ENCODE peak calls at places on chromosomes 3 and 15, in five cellular contexts. D is body of pancreas; P is CD8-positive, alpha-beta T cell; T is Panc1; X is CD8-positive, alpha-beta memory T cell. I is an unnamed sample.

GRCh38 chr15:63388511-63388910 is 6.9 kb upstream of the CA12 start:
- DNase-seq in P (no peak), D (no peak), X (no peak), T (no peak), I (no peak)

GRCh38 chr15:90402806-90403205 is 14.8 kb downstream of the IQGAP1 start:
- DNase-seq in P (no peak), T (no peak), D (no peak), X (no peak), I (no peak)

GRCh38 chr3:116607205-116607604 is 102.4 kb upstream of the TUSC7 start:
- DNase-seq in X (no peak), D (no peak), P (no peak), T (no peak), I (no peak)

GRCh38 chr3:193944161-193944884 is 191.6 kb upstream of the HES1 start:
- DNase-seq in P (no peak), D (no peak), X (no peak), T (no peak), I (no peak)

GRCh38 chr15:91032919-91033803 is 10.8 kb upstream of the VPS33B start:
- DNase-seq in T (no peak), P (peak; percentile 59), D (peak; percentile 98), X (peak; percentile 25), I (peak; percentile 31)

GRCh38 chr3:65855370-65856100 is 183.2 kb downstream of the MAGI1 start:
- DNase-seq in X (no peak), D (no peak), T (no peak), P (no peak), I (no peak)

GRCh38 chr3:11544413-11545181 is 99.1 kb downstream of the VGLL4 start:
- DNase-seq in T (no peak), P (no peak), X (no peak), D (no peak), I (no peak)

GRCh38 chr15:40055576-40056293 is 16.8 kb upstream of the SRP14 start:
- DNase-seq in D (peak; percentile 86), X (no peak), T (no peak), P (no peak), I (no peak)

GRCh38 chr3:148131990-148132638 is 565.6 kb upstream of the AGTR1 start:
- DNase-seq in P (no peak), T (no peak), D (no peak), X (no peak), I (no peak)

GRCh38 chr15:85454403-85454802 is 74.0 kb downstream of the AKAP13 start:
- DNase-seq in P (no peak), D (no peak), T (no peak), X (no peak), I (no peak)

GRCh38 chr3:12719984-12720656 is 38.9 kb downstream of the TMEM40 start:
- DNase-seq in T (peak; percentile 57), D (peak; percentile 86), P (peak; percentile 68), X (peak; percentile 73), I (peak; percentile 51)

GRCh38 chr3:197809356-197810020 is 18.4 kb downstream of the LRCH3 start:
- DNase-seq in D (no peak), T (no peak), X (no peak), P (no peak), I (no peak)

GRCh38 chr3:177629276-177629675 is 432.0 kb upstream of the TBL1XR1 start:
- DNase-seq in P (no peak), X (no peak), T (no peak), D (no peak), I (no peak)

DNA sequence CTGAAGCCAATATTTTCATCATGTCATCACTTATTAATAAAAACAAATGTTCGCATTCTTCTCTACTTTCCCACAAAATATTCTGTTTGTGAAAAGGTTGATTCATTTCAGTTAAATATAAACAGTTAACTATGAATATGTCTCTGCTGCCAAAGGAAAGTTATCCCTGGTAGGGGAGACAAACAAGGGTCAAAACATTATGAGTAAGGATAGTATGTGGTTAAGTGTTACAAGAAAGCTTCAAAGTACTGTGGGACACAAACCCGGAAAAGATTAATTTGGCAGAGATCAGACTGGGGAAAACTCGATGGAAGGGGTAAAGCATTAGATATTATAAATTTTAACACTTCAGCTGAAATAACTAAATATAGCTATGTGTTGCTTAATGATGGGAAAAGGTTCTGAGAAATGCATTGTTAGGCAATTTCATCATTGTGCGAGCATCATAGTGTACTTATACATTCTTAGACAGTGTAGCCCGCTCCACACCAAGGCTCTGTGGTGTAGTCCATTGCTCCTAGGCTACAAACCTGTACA is 436.5 kb upstream of the TBL1XR1 start:
- DNase-seq in T (no peak), P (no peak), D (no peak), X (no peak), I (no peak)
- H3K9me3 ChIP-seq in T (no peaks in the 10 kb centered on the region), P (no peaks in the 10 kb centered on the region), D (no peaks in the 10 kb centered on the region), X (no peaks in the 10 kb centered on the region), I (no peaks in the 10 kb centered on the region)

GRCh38 chr3:25252291-25252690 is 175.8 kb upstream of the RARB start:
- DNase-seq in X (no peak), P (no peak), D (no peak), T (no peak), I (no peak)
- H3K9me3 ChIP-seq in X (no peaks in the 10 kb centered on the region), P (peaks cover 3% of the 10 kb centered on the region), D (no peaks in the 10 kb centered on the region), T (no peaks in the 10 kb centered on the region), I (no peaks in the 10 kb centered on the region)

GRCh38 chr15:25052191-25052999 is 97.6 kb downstream of the SNRPN start:
- DNase-seq in T (no peak), X (no peak), P (no peak), D (no peak), I (no peak)
- H3K9me3 ChIP-seq in T (peaks cover 75% of the 10 kb centered on the region), X (peaks cover 78% of the 10 kb centered on the region), P (peaks cover 91% of the 10 kb centered on the region), D (peaks cover 15% of the 10 kb centered on the region), I (peaks cover 48% of the 10 kb centered on the region)

DNA sequence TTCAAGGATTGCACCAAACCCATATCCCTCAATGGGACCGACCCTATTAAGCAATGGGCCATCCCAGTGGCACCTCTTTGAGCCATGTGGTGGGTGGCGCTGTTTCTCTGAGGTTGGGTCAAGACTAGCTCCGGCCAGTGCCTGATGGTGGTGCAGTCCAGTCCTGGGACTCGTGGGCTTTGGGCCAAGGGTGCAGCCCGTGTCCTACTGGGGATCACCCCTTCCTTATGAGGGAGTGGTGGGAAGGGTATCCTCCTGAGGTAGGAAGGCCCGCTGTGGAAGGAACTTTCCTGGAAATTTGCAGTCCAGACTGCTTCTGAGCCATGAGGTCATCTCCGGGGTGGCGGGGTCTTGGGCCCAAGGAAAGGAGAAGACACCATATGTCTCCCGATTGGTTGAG is 231.6 kb downstream of the SNRPN start:
- DNase-seq in P (no peak), X (no peak), T (no peak), D (no peak), I (no peak)
- H3K9me3 ChIP-seq in P (no peaks in the 10 kb centered on the region), X (no peaks in the 10 kb centered on the region), T (no peaks in the 10 kb centered on the region), D (no peaks in the 10 kb centered on the region), I (no peaks in the 10 kb centered on the region)

I was measured in T-helper 17 cell.